ENCODE peak calls at places on chromosomes 2 and 18, in four cellular contexts. One of them, this sample, is unnamed.

GRCh38 chr2:219059725-219060682 is 717 bp downstream of the IHH start:
- DNase-seq in Peyer's patch: no peak
- DNase-seq in transverse colon: peak; percentile 37
- DNase-seq in left ventricle myocardium inferior: no peak
- DNase-seq in this sample: peak; percentile 65

GRCh38 chr2:152511981-152512380 is 177.0 kb downstream of the FMNL2 start:
- DNase-seq in Peyer's patch: no peak
- DNase-seq in transverse colon: no peak
- DNase-seq in left ventricle myocardium inferior: no peak
- DNase-seq in this sample: no peak

GRCh38 chr2:54636425-54637139 is 86.9 kb upstream of the EML6 start:
- DNase-seq in Peyer's patch: no peak
- DNase-seq in transverse colon: no peak
- DNase-seq in left ventricle myocardium inferior: no peak
- DNase-seq in this sample: no peak

GRCh38 chr2:111032721-111033532 is 87.8 kb upstream of the BCL2L11 start:
- DNase-seq in Peyer's patch: no peak
- DNase-seq in transverse colon: peak; percentile 84
- DNase-seq in left ventricle myocardium inferior: no peak
- DNase-seq in this sample: peak; percentile 90

GRCh38 chr2:10973766-10974165 is 62.0 kb downstream of the KCNF1 start:
- DNase-seq in Peyer's patch: no peak
- DNase-seq in transverse colon: no peak
- DNase-seq in left ventricle myocardium inferior: no peak
- DNase-seq in this sample: no peak

GRCh38 chr2:47086054-47086471 is 69.0 kb downstream of the STPG4 start:
- DNase-seq in Peyer's patch: no peak
- DNase-seq in transverse colon: no peak
- DNase-seq in left ventricle myocardium inferior: no peak
- DNase-seq in this sample: no peak

GRCh38 chr18:55588001-55588875 is at the start of gene TCF4:
- DNase-seq in Peyer's patch: peak; percentile 36
- DNase-seq in transverse colon: peak; percentile 30
- DNase-seq in left ventricle myocardium inferior: peak; percentile 69
- DNase-seq in this sample: peak; percentile 60

GRCh38 chr2:143524001-143524608 is 394.9 kb downstream of the ARHGAP15 start:
- DNase-seq in Peyer's patch: no peak
- DNase-seq in transverse colon: no peak
- DNase-seq in left ventricle myocardium inferior: no peak
- DNase-seq in this sample: no peak

GRCh38 chr2:114384441-114384840 is 58.0 kb upstream of the DPP10 start:
- DNase-seq in Peyer's patch: no peak
- DNase-seq in transverse colon: no peak
- DNase-seq in left ventricle myocardium inferior: no peak
- DNase-seq in this sample: no peak

GRCh38 chr2:172335731-172336130 is 91.7 kb upstream of the ITGA6 start:
- DNase-seq in Peyer's patch: no peak
- DNase-seq in transverse colon: peak; percentile 80
- DNase-seq in left ventricle myocardium inferior: no peak
- DNase-seq in this sample: peak; percentile 62

GRCh38 chr2:226544581-226545210 is 254.9 kb downstream of the IRS1 start:
- DNase-seq in Peyer's patch: no peak
- DNase-seq in transverse colon: no peak
- DNase-seq in left ventricle myocardium inferior: no peak
- DNase-seq in this sample: no peak

GRCh38 chr18:55287935-55288868 is 299.8 kb downstream of the TCF4 start:
- DNase-seq in Peyer's patch: no peak
- DNase-seq in transverse colon: no peak
- DNase-seq in left ventricle myocardium inferior: no peak
- DNase-seq in this sample: no peak

GRCh38 chr2:46387886-46388515 is 90.8 kb downstream of the EPAS1 start:
- DNase-seq in Peyer's patch: no peak
- DNase-seq in transverse colon: no peak
- DNase-seq in left ventricle myocardium inferior: no peak
- DNase-seq in this sample: no peak

GRCh38 chr2:69205491-69205890 is 181.5 kb downstream of the GFPT1 start:
- DNase-seq in Peyer's patch: no peak
- DNase-seq in transverse colon: no peak
- DNase-seq in left ventricle myocardium inferior: no peak
- DNase-seq in this sample: no peak

GRCh38 chr18:51234117-51235010 is 36.9 kb upstream of the MEX3C start:
- DNase-seq in Peyer's patch: no peak
- DNase-seq in transverse colon: no peak
- DNase-seq in left ventricle myocardium inferior: no peak
- DNase-seq in this sample: no peak

GRCh38 chr2:28413896-28414290 is 21.2 kb downstream of the FOSL2 start:
- DNase-seq in Peyer's patch: no peak
- DNase-seq in transverse colon: no peak
- DNase-seq in left ventricle myocardium inferior: no peak
- DNase-seq in this sample: no peak

GRCh38 chr2:71069376-71069775 is 928 bp downstream of the NAGK start:
- DNase-seq in Peyer's patch: no peak
- DNase-seq in transverse colon: no peak
- DNase-seq in left ventricle myocardium inferior: no peak
- DNase-seq in this sample: no peak

GRCh38 chr2:7725132-7725849 is 808.1 kb downstream of the RNF144A start:
- DNase-seq in Peyer's patch: no peak
- DNase-seq in transverse colon: no peak
- DNase-seq in left ventricle myocardium inferior: no peak
- DNase-seq in this sample: peak; percentile 17

GRCh38 chr2:237495521-237496117 is 8.6 kb downstream of the MLPH start:
- DNase-seq in Peyer's patch: no peak
- DNase-seq in transverse colon: no peak
- DNase-seq in left ventricle myocardium inferior: no peak
- DNase-seq in this sample: no peak

GRCh38 chr2:49002750-49003149 is 151.6 kb downstream of the FSHR start:
- DNase-seq in Peyer's patch: no peak
- DNase-seq in transverse colon: no peak
- DNase-seq in left ventricle myocardium inferior: no peak
- DNase-seq in this sample: no peak

GRCh38 chr2:89811295-89811694 is 1119.8 kb downstream of the RPIA start:
- DNase-seq in Peyer's patch: no peak
- DNase-seq in transverse colon: no peak
- DNase-seq in left ventricle myocardium inferior: no peak
- DNase-seq in this sample: no peak
- H3K9me3 ChIP-seq in Peyer's patch: no peaks in the 10 kb centered on the region
- H3K9me3 ChIP-seq in transverse colon: peaks cover 10% of the 10 kb centered on the region
- H3K9me3 ChIP-seq in left ventricle myocardium inferior: peaks cover 24% of the 10 kb centered on the region
- H3K9me3 ChIP-seq in this sample: peaks cover 81% of the 10 kb centered on the region

DNA sequence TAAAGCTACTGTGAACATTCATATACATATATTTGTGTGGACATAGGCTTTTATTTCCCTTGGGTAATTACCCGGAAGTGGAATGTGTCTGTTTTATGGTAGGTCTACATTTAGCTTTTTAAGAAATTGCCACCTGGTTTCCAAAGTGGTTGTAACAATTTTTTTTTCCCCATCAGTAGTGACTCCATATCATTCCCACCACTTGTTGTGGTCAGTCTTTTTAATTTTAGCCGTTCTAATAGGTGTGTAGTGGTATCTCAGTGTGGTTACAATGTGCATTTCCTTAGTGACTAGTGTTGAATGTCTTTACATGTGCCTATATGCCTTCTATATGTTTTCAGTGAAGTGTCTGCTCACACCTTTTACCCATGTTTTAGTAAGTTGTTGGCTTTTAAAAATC is 60.3 kb upstream of the MAPRE3 start:
- DNase-seq in Peyer's patch: no peak
- DNase-seq in transverse colon: no peak
- DNase-seq in left ventricle myocardium inferior: no peak
- DNase-seq in this sample: no peak
- H3K9me3 ChIP-seq in Peyer's patch: no peaks in the 10 kb centered on the region
- H3K9me3 ChIP-seq in transverse colon: no peaks in the 10 kb centered on the region
- H3K9me3 ChIP-seq in left ventricle myocardium inferior: no peaks in the 10 kb centered on the region
- H3K9me3 ChIP-seq in this sample: no peaks in the 10 kb centered on the region

GRCh38 chr2:191999101-191999836 is 152.4 kb upstream of the CAVIN2 start:
- DNase-seq in Peyer's patch: no peak
- DNase-seq in transverse colon: no peak
- DNase-seq in left ventricle myocardium inferior: no peak
- DNase-seq in this sample: no peak
- H3K9me3 ChIP-seq in Peyer's patch: no peaks in the 10 kb centered on the region
- H3K9me3 ChIP-seq in transverse colon: no peaks in the 10 kb centered on the region
- H3K9me3 ChIP-seq in left ventricle myocardium inferior: no peaks in the 10 kb centered on the region
- H3K9me3 ChIP-seq in this sample: no peaks in the 10 kb centered on the region

GRCh38 chr2:201735486-201735885 is 37.0 kb upstream of the MPP4 start:
- DNase-seq in Peyer's patch: no peak
- DNase-seq in transverse colon: no peak
- DNase-seq in left ventricle myocardium inferior: no peak
- DNase-seq in this sample: no peak
- H3K9me3 ChIP-seq in Peyer's patch: no peaks in the 10 kb centered on the region
- H3K9me3 ChIP-seq in transverse colon: no peaks in the 10 kb centered on the region
- H3K9me3 ChIP-seq in left ventricle myocardium inferior: no peaks in the 10 kb centered on the region
- H3K9me3 ChIP-seq in this sample: no peaks in the 10 kb centered on the region

GRCh38 chr2:72889991-72890390 is 2.8 kb downstream of the SPR start:
- DNase-seq in Peyer's patch: no peak
- DNase-seq in transverse colon: peak; percentile 74
- DNase-seq in left ventricle myocardium inferior: no peak
- DNase-seq in this sample: peak; percentile 75

GRCh38 chr2:72888438-72889202 is 1.4 kb downstream of the SPR start:
- DNase-seq in Peyer's patch: no peak
- DNase-seq in transverse colon: no peak
- DNase-seq in left ventricle myocardium inferior: no peak
- DNase-seq in this sample: no peak

GRCh38 chr2:72893594-72894319 is 6.5 kb downstream of the SPR start:
- DNase-seq in Peyer's patch: no peak
- DNase-seq in transverse colon: peak; percentile 48
- DNase-seq in left ventricle myocardium inferior: peak; percentile 36
- DNase-seq in this sample: peak; percentile 56

GRCh38 chr2:72892506-72893173 is 5.4 kb downstream of the SPR start:
- DNase-seq in Peyer's patch: no peak
- DNase-seq in transverse colon: peak; percentile 76
- DNase-seq in left ventricle myocardium inferior: peak; percentile 64
- DNase-seq in this sample: peak; percentile 76

GRCh38 chr2:72891091-72891818 is 4.0 kb downstream of the SPR start:
- DNase-seq in Peyer's patch: no peak
- DNase-seq in transverse colon: no peak
- DNase-seq in left ventricle myocardium inferior: no peak
- DNase-seq in this sample: no peak
- H3K9me3 ChIP-seq in Peyer's patch: no peaks in the 10 kb centered on the region
- H3K9me3 ChIP-seq in transverse colon: no peaks in the 10 kb centered on the region
- H3K9me3 ChIP-seq in left ventricle myocardium inferior: no peaks in the 10 kb centered on the region
- H3K9me3 ChIP-seq in this sample: no peaks in the 10 kb centered on the region

DNA sequence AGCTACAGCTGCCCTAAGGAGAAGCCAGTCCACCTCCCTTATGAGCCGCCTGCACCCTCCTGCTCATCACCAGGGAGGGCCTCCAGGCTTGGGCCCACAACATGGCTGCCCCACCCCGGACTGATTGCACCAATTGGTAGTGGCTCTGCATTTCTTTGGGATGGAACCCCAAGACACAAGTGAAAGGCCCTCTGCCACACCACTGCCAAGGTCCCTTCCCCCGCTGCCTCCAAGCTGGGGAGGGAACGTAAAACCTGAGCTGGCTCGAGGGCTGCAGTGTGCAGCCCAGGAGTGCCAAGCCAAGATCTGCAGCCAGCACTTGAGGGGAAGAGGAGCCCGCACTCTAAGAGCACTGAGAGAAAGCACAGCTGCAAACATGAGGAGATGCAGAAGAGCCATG is 97.3 kb downstream of the EFEMP1 start:
- DNase-seq in Peyer's patch: no peak
- DNase-seq in transverse colon: no peak
- DNase-seq in left ventricle myocardium inferior: no peak
- DNase-seq in this sample: no peak
- H3K9me3 ChIP-seq in Peyer's patch: no peaks in the 10 kb centered on the region
- H3K9me3 ChIP-seq in transverse colon: no peaks in the 10 kb centered on the region
- H3K9me3 ChIP-seq in left ventricle myocardium inferior: no peaks in the 10 kb centered on the region
- H3K9me3 ChIP-seq in this sample: no peaks in the 10 kb centered on the region

GRCh38 chr2:2703127-2703526 is 372.1 kb upstream of the MYT1L start:
- DNase-seq in Peyer's patch: no peak
- DNase-seq in transverse colon: no peak
- DNase-seq in left ventricle myocardium inferior: no peak
- DNase-seq in this sample: no peak

GRCh38 chr2:2703792-2704191 is 372.7 kb upstream of the MYT1L start:
- DNase-seq in Peyer's patch: no peak
- DNase-seq in transverse colon: no peak
- DNase-seq in left ventricle myocardium inferior: no peak
- DNase-seq in this sample: no peak

GRCh38 chr2:2701176-2701781 is 370.2 kb upstream of the MYT1L start:
- DNase-seq in Peyer's patch: no peak
- DNase-seq in transverse colon: no peak
- DNase-seq in left ventricle myocardium inferior: no peak
- DNase-seq in this sample: no peak

GRCh38 chr2:2701813-2702212 is 370.7 kb upstream of the MYT1L start:
- DNase-seq in Peyer's patch: no peak
- DNase-seq in transverse colon: no peak
- DNase-seq in left ventricle myocardium inferior: no peak
- DNase-seq in this sample: no peak

GRCh38 chr2:2702385-2702784 is 371.3 kb upstream of the MYT1L start:
- DNase-seq in Peyer's patch: no peak
- DNase-seq in transverse colon: no peak
- DNase-seq in left ventricle myocardium inferior: no peak
- DNase-seq in this sample: no peak
- H3K9me3 ChIP-seq in Peyer's patch: no peaks in the 10 kb centered on the region
- H3K9me3 ChIP-seq in transverse colon: no peaks in the 10 kb centered on the region
- H3K9me3 ChIP-seq in left ventricle myocardium inferior: no peaks in the 10 kb centered on the region
- H3K9me3 ChIP-seq in this sample: no peaks in the 10 kb centered on the region

GRCh38 chr18:39913790-39914366 is 2041.2 kb upstream of the PIK3C3 start:
- DNase-seq in Peyer's patch: no peak
- DNase-seq in transverse colon: no peak
- DNase-seq in left ventricle myocardium inferior: no peak
- DNase-seq in this sample: no peak

GRCh38 chr18:39909706-39910105 is 2045.3 kb upstream of the PIK3C3 start:
- DNase-seq in Peyer's patch: no peak
- DNase-seq in transverse colon: no peak
- DNase-seq in left ventricle myocardium inferior: no peak
- DNase-seq in this sample: no peak

GRCh38 chr18:39911716-39912115 is 2043.3 kb upstream of the PIK3C3 start:
- DNase-seq in Peyer's patch: no peak
- DNase-seq in transverse colon: no peak
- DNase-seq in left ventricle myocardium inferior: no peak
- DNase-seq in this sample: no peak
- H3K9me3 ChIP-seq in Peyer's patch: no peaks in the 10 kb centered on the region
- H3K9me3 ChIP-seq in transverse colon: peaks cover 2% of the 10 kb centered on the region
- H3K9me3 ChIP-seq in left ventricle myocardium inferior: peaks cover 28% of the 10 kb centered on the region
- H3K9me3 ChIP-seq in this sample: no peaks in the 10 kb centered on the region